ENCODE peak calls at places on chromosomes 3 and 15, in five cellular contexts. Y is endodermal cell, U is neural progenitor cell, Z is NCI-H1092 treated with DMSO at 0.1 percent for 48 hours, F is cardiac muscle cell. I is an unnamed sample.

GRCh38 chr15:60721706-60722105 is 242.8 kb upstream of the ICE2 start:
- DNase-seq in Y (no peak), U (no peak), Z (no peak), F (no peak), I (peak)

GRCh38 chr3:141600331-141600730 is 113.5 kb downstream of the RASA2 start:
- DNase-seq in Y (no peak), U (no peak), Z (no peak), F (no peak), I (no peak)

GRCh38 chr3:46406786-46407611 is at the start of the genes CCR5AS and CCRL2:
- DNase-seq in Y (no peak), U (no peak), Z (no peak), F (peak), I (peak)

GRCh38 chr3:172646439-172647015 is 64.3 kb downstream of the NCEH1 start:
- DNase-seq in Y (no peak), U (no peak), Z (peak), F (no peak), I (peak)

GRCh38 chr3:79910337-79910736 is 142.5 kb upstream of the ROBO1 start:
- DNase-seq in Y (no peak), U (no peak), Z (no peak), F (no peak), I (no peak)

GRCh38 chr3:188320757-188321156 is 166.8 kb downstream of the LPP start:
- DNase-seq in Y (no peak), U (no peak), Z (no peak), F (no peak), I (peak)

GRCh38 chr3:57184516-57184915 is 15.3 kb downstream of the HESX1 start:
- DNase-seq in Y (no peak), U (peak), Z (no peak), F (no peak), I (peak)

GRCh38 chr3:113218011-113218678 is 6.8 kb downstream of the BOC start:
- DNase-seq in Y (no peak), U (no peak), Z (no peak), F (no peak), I (no peak)

GRCh38 chr15:89179966-89180875 is 41.2 kb downstream of the RLBP1 start:
- DNase-seq in Y (no peak), U (no peak), Z (no peak), F (no peak), I (no peak)

GRCh38 chr15:68319997-68320396 is 42.5 kb downstream of the FEM1B start:
- DNase-seq in Y (no peak), U (no peak), Z (no peak), F (no peak), I (no peak)

GRCh38 chr15:90037961-90038633 is 37.0 kb downstream of the ZNF710 start:
- DNase-seq in Y (peak), U (no peak), Z (no peak), F (no peak), I (peak)

GRCh38 chr3:32583708-32584107 is 13.1 kb upstream of the DYNC1LI1 start:
- DNase-seq in Y (no peak), U (no peak), Z (no peak), F (no peak), I (no peak)

GRCh38 chr3:170508876-170509275 is 77.0 kb downstream of the SLC7A14 start:
- DNase-seq in Y (no peak), U (no peak), Z (no peak), F (no peak), I (no peak)

GRCh38 chr15:96474274-96474673 is 143.8 kb downstream of the NR2F2 start:
- DNase-seq in Y (no peak), U (no peak), Z (no peak), F (no peak), I (peak)